ENCODE peak calls at places on chromosomes 3 and 15, in seven cellular contexts. S, F, D, M, W, G and X are unnamed samples.

GRCh38 chr15:88623061-88623460 is 1.9 kb downstream of the AEN start:
- DNase-seq in G (peak), M (no peak), S (peak), W (peak), F (peak), D (no peak), X (no peak)

GRCh38 chr3:186849392-186849975 is 7.0 kb downstream of the ADIPOQ start:
- DNase-seq in D (no peak), G (peak), W (peak), F (peak), M (no peak), S (peak), X (no peak)

GRCh38 chr3:183730361-183730760 is 32.8 kb downstream of the YEATS2 start:
- DNase-seq in G (no peak), M (no peak), W (no peak), S (no peak), F (no peak), D (no peak), X (no peak)

GRCh38 chr15:62648954-62649353 is 393.6 kb upstream of the TPM1 start:
- DNase-seq in G (peak), M (no peak), D (no peak), F (no peak), W (peak), S (peak), X (no peak)

GRCh38 chr3:52253314-52254260 is 8.0 kb downstream of the PPM1M start:
- DNase-seq in W (no peak), F (no peak), M (no peak), D (no peak), S (peak), G (no peak), X (no peak)

GRCh38 chr15:61893146-61893545 is 167.1 kb downstream of the VPS13C start:
- DNase-seq in D (no peak), F (no peak), G (no peak), M (no peak), W (no peak), S (no peak), X (no peak)

GRCh38 chr3:70360985-70361384 is 48.5 kb upstream of the MDFIC2 start:
- DNase-seq in W (peak), S (peak), F (peak), M (no peak), G (peak), D (no peak), X (no peak)

GRCh38 chr15:61100512-61100911 is 128.6 kb downstream of the RORA start:
- DNase-seq in F (no peak), W (peak), M (no peak), D (no peak), S (no peak), G (no peak), X (no peak)

GRCh38 chr3:66763294-66763693 is 234.8 kb upstream of the KBTBD8 start:
- DNase-seq in F (peak), M (no peak), S (peak), W (no peak), G (peak), D (no peak), X (no peak)

GRCh38 chr15:90871097-90871715 is 2.8 kb downstream of the FURIN start:
- DNase-seq in W (peak), G (peak), M (no peak), D (no peak), F (no peak), S (peak), X (no peak)

GRCh38 chr3:9808345-9809037 is 1.6 kb upstream of the TTLL3 start:
- DNase-seq in F (peak), M (no peak), D (peak), G (peak), S (peak), W (peak), X (peak)

GRCh38 chr3:126550488-126551051 is 8.2 kb downstream of the C3orf22 start:
- DNase-seq in S (no peak), D (peak), M (no peak), G (no peak), F (no peak), W (no peak), X (no peak)

GRCh38 chr15:33448961-33449611 is 138.3 kb downstream of the RYR3 start:
- DNase-seq in F (no peak), W (peak), G (peak), M (no peak), S (no peak), D (no peak), X (no peak)

GRCh38 chr3:48018841-48019240 is 2.6 kb upstream of the MAP4 start:
- DNase-seq in G (peak), W (peak), M (no peak), D (no peak), S (peak), F (peak), X (no peak)

GRCh38 chr15:99511529-99511864 is 54.3 kb upstream of the MEF2A start:
- DNase-seq in W (no peak), S (no peak), D (no peak), F (peak), M (no peak), G (no peak), X (no peak)

GRCh38 chr15:73677146-73677607 is 7.0 kb upstream of the CD276 start:
- DNase-seq in M (no peak), W (peak), D (peak), G (peak), F (peak), S (peak), X (peak)

GRCh38 chr15:56244237-56244810 is 645 bp upstream of the RFX7 start:
- DNase-seq in S (peak), D (peak), G (peak), M (no peak), W (peak), F (peak), X (peak)

GRCh38 chr3:128146201-128146600 is 7.1 kb upstream of the EEFSEC start:
- DNase-seq in S (no peak), F (no peak), G (no peak), W (no peak), D (no peak), M (no peak), X (no peak)

GRCh38 chr3:126424039-126424717 is 29.5 kb downstream of the CFAP100 start:
- DNase-seq in S (no peak), M (no peak), W (no peak), F (no peak), D (no peak), G (no peak), X (no peak)

GRCh38 chr3:150972379-150972985 is at the start of gene CLRN1:
- DNase-seq in F (no peak), S (no peak), W (peak), G (peak), D (peak), M (no peak), X (no peak)

GRCh38 chr3:158912621-158913020 is 110.8 kb downstream of the MFSD1 start:
- DNase-seq in D (no peak), W (no peak), S (no peak), G (no peak), F (no peak), M (no peak), X (no peak)

GRCh38 chr15:73683624-73684536 is at the start of gene CD276:
- DNase-seq in S (peak), M (no peak), F (peak), W (peak), D (peak), G (peak), X (peak)

GRCh38 chr15:96298217-96298616 is 32.3 kb upstream of the NR2F2 start:
- DNase-seq in W (no peak), G (no peak), D (no peak), F (no peak), M (no peak), S (no peak), X (no peak)

GRCh38 chr3:114861666-114862065 is 285.4 kb downstream of the ZBTB20 start:
- DNase-seq in F (no peak), D (no peak), M (no peak), G (peak), W (no peak), S (no peak), X (no peak)

GRCh38 chr3:63462732-63463131 is 184.6 kb downstream of the SYNPR start:
- DNase-seq in D (no peak), F (no peak), G (no peak), W (peak), S (no peak), M (no peak), X (no peak)

GRCh38 chr15:60364306-60364924 is 33.4 kb downstream of the ANXA2 start:
- DNase-seq in W (no peak), S (no peak), M (no peak), G (no peak), F (no peak), D (no peak), X (no peak)

GRCh38 chr3:124053871-124054270 is 61.9 kb upstream of the ROPN1 start:
- DNase-seq in F (no peak), S (no peak), D (no peak), G (no peak), M (no peak), W (no peak), X (no peak)

GRCh38 chr3:24545917-24546316 is 51.3 kb upstream of the THRB start:
- DNase-seq in F (no peak), G (no peak), M (no peak), S (peak), D (no peak), W (no peak), X (no peak)

GRCh38 chr3:144770291-144770690 is 798.7 kb downstream of the DIPK2A start:
- DNase-seq in S (no peak), G (no peak), F (no peak), W (no peak), D (no peak), M (no peak), X (no peak)

GRCh38 chr3:107927361-107928083 is 163.3 kb downstream of the CD47 start:
- DNase-seq in M (peak), D (peak), S (peak), F (peak), W (peak), G (peak), X (peak)

GRCh38 chr15:100711479-100712130 is 109.2 kb downstream of the ASB7 start:
- DNase-seq in G (no peak), S (no peak), W (no peak), M (no peak), F (peak), D (no peak), X (no peak)

GRCh38 chr3:16318216-16318615 is 53.2 kb downstream of the OXNAD1 start:
- DNase-seq in M (no peak), F (peak), G (peak), S (peak), W (no peak), D (no peak), X (no peak)
- H2AK5ac ChIP-seq in M (no peak), F (peak), G (no peak), S (no peak), W (no peak), D (no peak), X (no peak)

GRCh38 chr15:94246016-94246415 is 14.7 kb downstream of the MCTP2 start:
- DNase-seq in D (no peak), G (no peak), F (no peak), S (no peak), W (no peak), M (no peak), X (no peak)
- H2AK5ac ChIP-seq in D (no peak), G (no peak), F (no peak), S (no peak), W (no peak), M (no peak), X (no peak)

GRCh38 chr3:7733933-7734332 is 767.7 kb upstream of the LMCD1 start:
- DNase-seq in G (no peak), W (no peak), S (no peak), M (no peak), F (no peak), D (no peak), X (no peak)
- H2AK5ac ChIP-seq in G (no peak), W (no peak), S (no peak), M (no peak), F (no peak), D (no peak), X (no peak)

DNA sequence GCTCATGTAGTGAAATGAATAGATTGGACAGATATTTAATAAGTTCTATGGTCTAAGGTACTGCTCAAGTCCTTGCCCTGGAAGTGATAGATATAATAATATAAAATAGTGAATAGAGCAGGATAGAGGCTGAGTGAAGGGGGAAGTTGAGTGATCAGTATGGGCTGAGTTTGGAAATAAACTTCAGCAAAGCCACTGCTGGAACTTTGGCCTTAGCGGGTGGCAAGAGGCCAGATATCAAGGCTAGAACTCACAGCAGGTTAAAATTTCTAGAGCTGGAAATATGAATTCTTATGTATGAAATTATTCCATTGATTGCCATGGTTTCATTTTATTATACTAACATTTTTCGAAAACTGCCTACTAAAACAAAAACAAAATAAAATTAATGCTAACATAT is 267.6 kb upstream of the DPH6 start:
- DNase-seq in M (no peak), G (no peak), S (no peak), W (no peak), F (no peak), D (no peak), X (no peak)
- H2AK5ac ChIP-seq in M (no peak), G (no peak), S (no peak), W (no peak), F (no peak), D (no peak), X (no peak)

GRCh38 chr3:190076601-190077444 is 43.9 kb downstream of the P3H2 start:
- DNase-seq in D (no peak), S (peak), F (peak), G (peak), W (peak), M (peak), X (peak)
- H2AK5ac ChIP-seq in D (no peak), S (peak), F (peak), G (no peak), W (no peak), M (no peak), X (no peak)

GRCh38 chr15:45183001-45183400 is 4.8 kb downstream of the SHF start:
- DNase-seq in G (peak), M (no peak), F (no peak), D (peak), S (no peak), W (peak), X (no peak)
- H2AK5ac ChIP-seq in G (no peak), M (no peak), F (no peak), D (no peak), S (no peak), W (no peak), X (no peak)

GRCh38 chr15:82186748-82187415 is 75.7 kb downstream of the EFL1 start:
- DNase-seq in G (no peak), F (no peak), W (no peak), D (no peak), S (no peak), M (no peak), X (no peak)

GRCh38 chr15:82186161-82186560 is 76.4 kb downstream of the EFL1 start:
- DNase-seq in M (no peak), D (no peak), F (no peak), W (no peak), G (no peak), S (no peak), X (no peak)

GRCh38 chr15:82184355-82184754 is 78.2 kb downstream of the EFL1 start:
- DNase-seq in S (no peak), F (no peak), D (no peak), W (no peak), M (no peak), G (no peak), X (no peak)

GRCh38 chr15:82184776-82185175 is 77.8 kb downstream of the EFL1 start:
- DNase-seq in F (no peak), G (no peak), W (no peak), D (no peak), S (no peak), M (no peak), X (no peak)

GRCh38 chr15:82183121-82184031 is 79.2 kb downstream of the EFL1 start:
- DNase-seq in M (no peak), F (peak), W (no peak), G (no peak), D (no peak), S (no peak), X (no peak)
- H2AK5ac ChIP-seq in M (no peak), F (no peak), W (no peak), G (no peak), D (no peak), S (no peak), X (no peak)

GRCh38 chr3:153881201-153881600 is 240.0 kb upstream of the ARHGEF26 start:
- DNase-seq in W (no peak), D (no peak), M (no peak), F (no peak), S (no peak), G (peak), X (no peak)
- H2AK5ac ChIP-seq in W (no peak), D (no peak), M (no peak), F (no peak), S (no peak), G (no peak), X (no peak)

GRCh38 chr3:184737063-184737462 is 25.2 kb upstream of the MAGEF1 start:
- DNase-seq in D (no peak), G (peak), S (no peak), M (no peak), F (no peak), W (no peak), X (no peak)

GRCh38 chr3:184733181-184733580 is 21.3 kb upstream of the MAGEF1 start:
- DNase-seq in M (no peak), S (no peak), F (no peak), W (no peak), D (no peak), G (no peak), X (no peak)

GRCh38 chr3:184733971-184734608 is 22.2 kb upstream of the MAGEF1 start:
- DNase-seq in D (no peak), F (no peak), M (no peak), S (no peak), W (peak), G (peak), X (no peak)

GRCh38 chr3:184737641-184738518 is 26.0 kb upstream of the MAGEF1 start:
- DNase-seq in F (peak), M (no peak), S (peak), G (peak), W (no peak), D (no peak), X (no peak)

GRCh38 chr3:184734903-184735630 is 23.2 kb upstream of the MAGEF1 start:
- DNase-seq in D (no peak), W (no peak), G (no peak), M (no peak), F (no peak), S (no peak), X (no peak)
- H2AK5ac ChIP-seq in D (no peak), W (peak), G (peak), M (no peak), F (no peak), S (no peak), X (no peak)

GRCh38 chr3:32237670-32238026 is 832 bp upstream of the CMTM8 start:
- DNase-seq in W (no peak), F (no peak), S (no peak), G (no peak), M (no peak), D (no peak), X (no peak)

GRCh38 chr3:32239638-32240550 is 1.4 kb downstream of the CMTM8 start:
- DNase-seq in S (peak), F (no peak), D (peak), M (no peak), W (peak), G (peak), X (peak)

GRCh38 chr3:32238816-32239637 is 547 bp downstream of the CMTM8 start:
- DNase-seq in S (peak), G (peak), D (peak), F (peak), M (no peak), W (peak), X (no peak)

GRCh38 chr3:32236377-32236776 is 2.1 kb upstream of the CMTM8 start:
- DNase-seq in F (no peak), S (no peak), W (no peak), D (no peak), M (no peak), G (no peak), X (no peak)

GRCh38 chr3:32238027-32238815 is at the start of gene CMTM8:
- DNase-seq in G (peak), W (peak), S (peak), M (no peak), F (no peak), D (peak), X (peak)
- H2AK5ac ChIP-seq in G (no peak), W (no peak), S (no peak), M (no peak), F (no peak), D (no peak), X (no peak)